ENCODE peak calls at places on chromosomes 12 and 14, in six cellular contexts. G is CD8-positive, alpha-beta T cell; B is AG04449; I is foreskin fibroblast; U is pancreas; K is cardiac fibroblast. C is an unnamed sample.

GRCh38 chr12:2691001-2691339 is 103.8 kb upstream of the FKBP4 start:
- DNase-seq in K (no peak), B (no peak), U (no peak), I (peak), G (peak), C (no peak)

GRCh38 chr12:32546272-32546671 is 132.8 kb upstream of the DNM1L start:
- DNase-seq in B (no peak), U (no peak), I (no peak), G (no peak), K (no peak), C (no peak)

GRCh38 chr14:93965968-93966474 is 10.3 kb downstream of the ASB2 start:
- DNase-seq in I (no peak), B (no peak), U (no peak), K (no peak), G (no peak), C (no peak)

GRCh38 chr14:38124496-38124895 is 83.2 kb upstream of the SSTR1 start:
- DNase-seq in K (no peak), U (no peak), B (no peak), I (no peak), G (no peak), C (no peak)

GRCh38 chr14:24673534-24674203 is 39.7 kb upstream of the GZMB start:
- DNase-seq in I (no peak), B (no peak), K (no peak), U (no peak), G (peak), C (no peak)

GRCh38 chr12:26803552-26803951 is 29.4 kb downstream of the ITPR2 start:
- DNase-seq in K (peak), B (peak), I (peak), G (no peak), U (no peak), C (peak)

GRCh38 chr12:12725086-12725955 is 8.2 kb downstream of the CDKN1B start:
- DNase-seq in U (peak), K (peak), G (peak), I (peak), B (peak), C (peak)

GRCh38 chr14:95222870-95223398 is 65.6 kb upstream of the DICER1 start:
- DNase-seq in K (peak), G (no peak), U (no peak), B (peak), I (peak), C (no peak)

GRCh38 chr12:62232143-62232729 is 28.0 kb upstream of the USP15 start:
- DNase-seq in U (no peak), I (no peak), G (no peak), B (no peak), K (no peak), C (no peak)

GRCh38 chr12:14577344-14577743 is 9.7 kb upstream of the PLBD1 start:
- DNase-seq in I (no peak), G (no peak), K (peak), U (no peak), B (no peak), C (peak)

GRCh38 chr12:57096099-57096572 is 7.2 kb downstream of the NAB2 start:
- DNase-seq in B (no peak), I (peak), K (no peak), U (no peak), G (no peak), C (no peak)

GRCh38 chr12:55039761-55040160 is 20.0 kb downstream of the NEUROD4 start:
- DNase-seq in U (no peak), K (no peak), I (no peak), G (no peak), B (no peak), C (no peak)

GRCh38 chr14:87705439-87705896 is 287.5 kb downstream of the GALC start:
- DNase-seq in I (peak), K (no peak), U (no peak), B (no peak), G (no peak), C (no peak)

GRCh38 chr12:109625131-109625559 is 51.6 kb downstream of the MVK start:
- DNase-seq in U (no peak), K (peak), I (peak), G (no peak), B (no peak), C (no peak)

GRCh38 chr12:4203772-4204376 is 69.7 kb upstream of the CCND2 start:
- DNase-seq in G (no peak), U (no peak), K (no peak), B (no peak), I (no peak), C (no peak)

GRCh38 chr12:68119724-68120211 is 39.8 kb downstream of the IFNG start:
- DNase-seq in I (no peak), B (no peak), G (no peak), K (no peak), U (no peak), C (no peak)

GRCh38 chr14:20998674-20999366 is at the start of gene SLC39A2:
- DNase-seq in U (no peak), G (no peak), I (peak), B (peak), K (peak), C (peak)
- H3K4me3 ChIP-seq in U (no peak), G (no peak), I (no peak), B (no peak), K (no peak), C (no peak)

GRCh38 chr12:39712334-39712733 is 92.7 kb upstream of the ABCD2 start:
- DNase-seq in B (no peak), K (no peak), G (no peak), I (no peak), U (no peak), C (no peak)

DNA sequence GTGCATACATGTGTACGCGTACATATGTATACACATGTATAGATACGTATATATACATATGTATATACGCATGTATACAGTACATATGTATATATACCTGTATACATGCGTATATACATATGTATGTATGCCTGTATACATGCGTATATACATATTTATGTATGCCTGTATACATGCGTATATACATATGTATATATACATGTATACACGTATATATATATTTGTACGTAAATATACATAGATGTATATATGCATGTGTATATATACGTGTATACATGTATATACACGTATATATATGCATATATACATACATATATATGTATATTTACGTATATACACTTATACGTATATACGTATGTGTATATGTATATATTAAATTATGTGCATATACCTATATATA is 93.9 kb upstream of the ABCD2 start:
- DNase-seq in B (no peak), U (no peak), I (no peak), K (no peak), G (no peak), C (no peak)
- TF ChIP-seq CTCF in B (no peak), U (no peak), I (no peak), K (no peak), G (no peak), C (no peak)

GRCh38 chr14:101559624-101560533 is 1.4 kb upstream of the DIO3 start:
- DNase-seq in U (peak), G (no peak), B (no peak), K (peak), I (peak), C (no peak)
- H3K4me3 ChIP-seq in U (peak), G (no peak), B (no peak), K (no peak), I (no peak), C (peak)

DNA sequence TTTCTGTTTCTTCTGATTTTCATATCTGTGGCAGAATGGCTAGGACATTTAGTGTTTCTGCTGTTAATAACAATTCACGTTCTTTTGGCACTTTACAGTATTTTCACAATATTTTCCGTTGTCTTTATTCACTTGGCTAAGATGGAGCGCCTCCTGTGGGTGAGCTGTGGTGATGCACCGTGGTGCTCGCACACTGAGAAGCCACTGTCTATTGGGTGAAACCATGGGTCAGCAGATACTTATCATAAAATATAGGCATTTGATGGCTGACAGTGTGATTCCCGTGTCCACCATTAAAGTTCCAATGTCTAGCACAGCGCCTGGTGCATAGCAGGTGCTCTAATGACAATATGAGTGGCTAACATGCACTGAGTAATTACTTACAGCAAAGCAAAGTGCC is 141.8 kb downstream of the VRK1 start:
- DNase-seq in U (no peak), G (no peak), I (no peak), K (no peak), B (no peak), C (no peak)
- TF ChIP-seq CTCF in U (no peak), G (no peak), I (no peak), K (peak), B (no peak), C (no peak)

C was measured in astrocyte of the cerebellum.